ENCODE peak calls at places on chromosomes 2 and 18, in seven cellular contexts. E, I, L, V, U, Q and Z are unnamed samples.

GRCh38 chr2:212451786-212452200 is 86.8 kb downstream of the ERBB4 start:
- DNase-seq in V (no peak), L (no peak), Q (no peak), I (no peak), U (peak; percentile 15), E (no peak), Z (no peak)

GRCh38 chr2:200494048-200494447 is 15.8 kb downstream of the KCTD18 start:
- DNase-seq in V (no peak), I (no peak), U (no peak), L (no peak), Q (no peak), E (no peak), Z (no peak)

GRCh38 chr18:69490072-69490471 is 89.4 kb downstream of the DOK6 start:
- DNase-seq in I (no peak), Q (no peak), V (no peak), U (no peak), E (no peak), L (no peak), Z (no peak)

GRCh38 chr18:13433088-13433487 is 214.5 kb downstream of the LDLRAD4 start:
- DNase-seq in I (no peak), Q (no peak), E (no peak), U (no peak), L (no peak), V (no peak), Z (no peak)

GRCh38 chr2:170221317-170222288 is 43.7 kb downstream of the MYO3B start:
- DNase-seq in V (no peak), E (no peak), Q (no peak), U (no peak), I (no peak), L (no peak), Z (no peak)

GRCh38 chr2:135785032-135785431 is 43.4 kb downstream of the UBXN4 start:
- DNase-seq in V (no peak), L (no peak), E (no peak), Q (peak; percentile 20), U (no peak), I (no peak), Z (no peak)

GRCh38 chr2:29236074-29236473 is 120.9 kb downstream of the CLIP4 start:
- DNase-seq in U (no peak), L (no peak), Q (no peak), I (no peak), V (no peak), E (no peak), Z (no peak)

GRCh38 chr18:25798026-25798537 is 292.3 kb downstream of the SS18 start:
- DNase-seq in I (no peak), U (no peak), Q (no peak), V (no peak), E (no peak), L (no peak), Z (no peak)

GRCh38 chr2:133608291-133608690 is 40.0 kb upstream of the NCKAP5 start:
- DNase-seq in V (no peak), U (no peak), L (no peak), E (no peak), I (no peak), Q (no peak), Z (no peak)

GRCh38 chr2:46861916-46862315 is 53.7 kb downstream of the MCFD2 start:
- DNase-seq in V (no peak), L (no peak), E (no peak), U (no peak), I (no peak), Q (no peak), Z (no peak)

GRCh38 chr18:32803571-32803970 is 30.7 kb upstream of the KLHL14 start:
- DNase-seq in E (no peak), V (no peak), I (no peak), Q (peak; percentile 90), L (no peak), U (no peak), Z (no peak)

GRCh38 chr18:34884456-34884855 is 156.8 kb upstream of the MAPRE2 start:
- DNase-seq in U (no peak), E (no peak), L (no peak), I (no peak), Q (no peak), V (no peak), Z (no peak)

GRCh38 chr2:57864926-57865325 is 181.7 kb upstream of the VRK2 start:
- DNase-seq in E (no peak), U (no peak), V (no peak), Q (no peak), I (no peak), L (no peak), Z (no peak)

GRCh38 chr18:10750386-10751035 is 224.7 kb downstream of the NAPG start:
- DNase-seq in V (no peak), U (no peak), E (no peak), Q (no peak), L (no peak), I (no peak), Z (no peak)

GRCh38 chr2:141331127-141331526 is 799.7 kb downstream of the LRP1B start:
- DNase-seq in E (no peak), I (no peak), Q (no peak), V (no peak), U (no peak), L (no peak), Z (no peak)

GRCh38 chr2:31052284-31052683 is 86.0 kb downstream of the GALNT14 start:
- DNase-seq in E (peak; percentile 19), I (no peak), Q (no peak), V (no peak), U (no peak), L (no peak), Z (no peak)

GRCh38 chr2:174325932-174326879 is 8.5 kb upstream of the SP9 start:
- DNase-seq in L (no peak), I (no peak), E (peak; percentile 57), V (no peak), Q (no peak), U (peak; percentile 86), Z (no peak)

GRCh38 chr2:158214431-158214830 is 112.8 kb downstream of the UPP2 start:
- DNase-seq in U (no peak), I (no peak), Q (no peak), V (no peak), E (no peak), L (no peak), Z (no peak)

GRCh38 chr2:201357216-201357615 is at the start of gene FLACC1:
- DNase-seq in U (peak; percentile 94), E (peak; percentile 76), L (peak; percentile 75), V (no peak), Q (peak; percentile 9), I (peak; percentile 66), Z (no peak)

DNA sequence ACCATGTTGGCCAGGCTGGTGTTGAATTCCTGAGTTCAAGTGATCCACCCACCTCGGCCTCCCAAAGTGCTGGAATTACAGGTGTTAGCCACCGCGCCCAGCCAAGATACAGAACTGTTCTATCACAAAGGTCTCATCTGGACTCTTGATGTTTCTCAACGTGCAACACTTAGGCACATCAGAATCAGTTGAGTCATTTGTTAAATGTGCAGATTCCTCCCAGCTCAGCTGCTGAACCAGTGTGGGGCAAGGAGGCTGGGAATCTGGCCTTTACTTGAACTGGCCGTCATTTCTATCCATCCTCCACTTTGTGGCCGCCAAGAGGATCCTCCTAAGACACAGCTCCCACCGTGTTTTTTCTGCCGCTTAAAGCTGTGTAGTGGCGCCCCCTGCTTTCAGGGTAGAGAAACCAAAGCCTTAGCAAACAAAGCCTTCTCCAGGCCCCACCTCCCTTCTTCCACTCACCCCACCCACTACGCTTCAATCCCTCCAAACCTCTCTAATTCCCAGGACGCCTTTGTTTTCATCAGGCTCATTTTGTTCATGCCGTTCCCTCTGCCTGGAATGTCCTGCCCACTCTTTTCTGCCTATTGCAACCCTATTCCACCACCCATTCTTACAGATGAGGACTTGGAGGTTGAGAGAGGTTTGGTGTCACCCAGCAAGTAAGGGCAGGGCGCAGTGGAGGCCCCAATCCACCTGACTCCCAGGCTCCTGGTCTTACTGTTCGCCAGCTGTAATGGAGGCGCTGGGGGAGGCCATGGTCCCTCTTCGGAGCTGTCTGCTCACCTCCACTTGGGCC is 776 bp upstream of the SPEG start:
- DNase-seq in E (peak; percentile 91), L (no peak), Q (peak; percentile 42), I (no peak), U (peak; percentile 97), V (no peak), Z (no peak)
- H3K27ac ChIP-seq in E (no peak overlapping the region), L (peak overlapping the region; percentile 89), Q (no peak overlapping the region), I (no peak overlapping the region), U (peak overlapping the region; percentile 7), V (no peak overlapping the region), Z (no peak overlapping the region)

DNA sequence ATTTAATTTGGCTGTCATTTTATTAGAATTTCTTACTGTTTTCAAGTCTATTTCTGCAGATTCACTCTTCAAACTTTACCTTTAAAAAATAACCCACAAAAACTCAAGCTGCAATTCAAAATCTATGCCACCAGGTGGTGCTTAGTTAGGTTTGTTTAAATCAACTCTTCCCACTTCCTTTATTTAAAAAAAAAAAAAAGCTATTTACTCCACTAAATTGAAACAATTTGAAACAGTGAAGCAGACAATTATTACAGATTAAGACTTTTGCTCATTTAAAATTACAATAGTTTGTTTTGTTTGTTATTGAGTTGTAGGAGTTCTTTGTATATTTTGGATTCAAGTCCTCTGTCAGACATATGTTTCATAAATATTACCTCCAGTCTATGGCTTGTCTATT is 300.0 kb downstream of the PDE11A start:
- DNase-seq in V (no peak), U (peak; percentile 70), I (no peak), Q (peak; percentile 38), E (no peak), L (no peak), Z (no peak)
- TF ChIP-seq CTCF in V (peak; percentile 68), U (no peak), I (no peak), Q (peak; percentile 81), E (peak; percentile 71), L (no peak), Z (peak; percentile 38)

DNA sequence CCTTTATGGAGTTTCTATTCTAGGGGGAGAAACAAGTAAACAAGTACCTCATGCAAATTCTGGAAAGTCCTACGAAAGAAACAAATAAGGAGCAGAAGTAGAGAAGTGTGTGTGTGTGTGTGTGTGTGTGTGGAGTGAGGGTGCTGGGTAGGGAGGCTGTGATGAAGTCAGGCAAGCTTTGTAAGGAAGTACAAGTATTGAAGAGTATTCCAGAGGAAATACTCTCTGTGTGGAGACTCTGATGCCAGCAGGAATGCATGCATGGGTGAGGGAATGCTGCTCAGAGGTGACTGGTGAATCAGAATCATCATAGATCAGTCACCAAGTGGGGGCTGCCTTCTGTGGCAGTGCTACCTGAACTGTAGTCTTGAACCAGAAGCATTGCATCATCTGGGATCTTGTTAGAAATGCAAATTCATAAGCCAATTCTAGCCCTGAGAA is 34.5 kb downstream of the SLC4A3 start:
- DNase-seq in Q (no peak), U (no peak), I (no peak), E (peak; percentile 26), L (no peak), V (no peak), Z (no peak)
- H3K27ac ChIP-seq in Q (no peak overlapping the region), U (peak overlapping the region; percentile 3), I (peak overlapping the region; percentile 63), E (no peak overlapping the region), L (no peak overlapping the region), V (peak overlapping the region; percentile 56), Z (no peak overlapping the region)

GRCh38 chr18:48752478-48752877 is 198.3 kb downstream of the SMAD7 start:
- DNase-seq in U (no peak), Q (no peak), E (no peak), L (no peak), V (no peak), I (peak; percentile 26), Z (no peak)

GRCh38 chr18:48752928-48753327 is 197.8 kb downstream of the SMAD7 start:
- DNase-seq in L (no peak), I (peak; percentile 41), U (no peak), E (no peak), Q (no peak), V (no peak), Z (no peak)

GRCh38 chr18:48750485-48751175 is 200.1 kb downstream of the SMAD7 start:
- DNase-seq in E (no peak), L (no peak), Q (no peak), I (no peak), U (no peak), V (no peak), Z (no peak)

GRCh38 chr18:48751727-48752468 is 198.9 kb downstream of the SMAD7 start:
- DNase-seq in E (no peak), L (no peak), U (no peak), V (no peak), Q (no peak), I (no peak), Z (no peak)

GRCh38 chr18:48749768-48750167 is 201.0 kb downstream of the SMAD7 start:
- DNase-seq in E (no peak), V (no peak), Q (no peak), L (peak; percentile 87), U (no peak), I (peak; percentile 66), Z (no peak)
- TF ChIP-seq CTCF in E (no peak), V (no peak), Q (no peak), L (no peak), U (no peak), I (no peak), Z (no peak)